ENCODE peak calls at places on chromosomes 5 and 9, in six cellular contexts. One of them, this sample, is unnamed.
A peak's percentile ranks its signal among the peaks of the same experiment; 100 is the strongest.

GRCh38 chr5:110265199-110265598 is 461.3 kb downstream of the TMEM232 start:
- DNase-seq in SK-N-SH: no peak
- DNase-seq in HepG2: no peak
- DNase-seq in H1: no peak
- DNase-seq in HCT116: no peak
- DNase-seq in K562: no peak
- DNase-seq in this sample: no peak

GRCh38 chr9:135887585-135888050 is 19.7 kb downstream of the CAMSAP1 start:
- DNase-seq in SK-N-SH: no peak
- DNase-seq in K562: no peak
- DNase-seq in HCT116: no peak
- DNase-seq in HepG2: no peak
- DNase-seq in H1: peak; percentile 69
- DNase-seq in this sample: no peak

GRCh38 chr9:137664676-137665075 is 45.9 kb downstream of the EHMT1 start:
- DNase-seq in HepG2: peak; percentile 75
- DNase-seq in SK-N-SH: no peak
- DNase-seq in H1: no peak
- DNase-seq in K562: no peak
- DNase-seq in HCT116: no peak
- DNase-seq in this sample: no peak

GRCh38 chr9:71130521-71130920 is 9.1 kb upstream of the TRPM3 start:
- DNase-seq in SK-N-SH: no peak
- DNase-seq in H1: no peak
- DNase-seq in HepG2: no peak
- DNase-seq in HCT116: no peak
- DNase-seq in K562: no peak
- DNase-seq in this sample: no peak

GRCh38 chr5:86971034-86971511 is 296.6 kb upstream of the RASA1 start:
- DNase-seq in HepG2: peak; percentile 3
- DNase-seq in K562: no peak
- DNase-seq in H1: no peak
- DNase-seq in SK-N-SH: no peak
- DNase-seq in HCT116: peak; percentile 18
- DNase-seq in this sample: no peak

GRCh38 chr5:139655727-139656271 is 7.7 kb downstream of the CXXC5 start:
- DNase-seq in HepG2: peak; percentile 76
- DNase-seq in HCT116: no peak
- DNase-seq in K562: no peak
- DNase-seq in SK-N-SH: peak; percentile 54
- DNase-seq in H1: no peak
- DNase-seq in this sample: no peak

GRCh38 chr5:17228833-17229291 is 11.4 kb downstream of the BASP1 start:
- DNase-seq in K562: no peak
- DNase-seq in HepG2: no peak
- DNase-seq in HCT116: no peak
- DNase-seq in SK-N-SH: no peak
- DNase-seq in H1: no peak
- DNase-seq in this sample: no peak

GRCh38 chr5:154630410-154630809 is 124.8 kb upstream of the LARP1 start:
- DNase-seq in HepG2: no peak
- DNase-seq in SK-N-SH: no peak
- DNase-seq in H1: no peak
- DNase-seq in K562: no peak
- DNase-seq in HCT116: no peak
- DNase-seq in this sample: no peak

GRCh38 chr9:87818308-87818707 is 64.4 kb upstream of the SPATA31E1 start:
- DNase-seq in SK-N-SH: no peak
- DNase-seq in HepG2: no peak
- DNase-seq in H1: no peak
- DNase-seq in K562: no peak
- DNase-seq in HCT116: no peak
- DNase-seq in this sample: no peak

GRCh38 chr5:128216285-128216684 is 132.7 kb downstream of the SLC12A2 start:
- DNase-seq in K562: no peak
- DNase-seq in SK-N-SH: no peak
- DNase-seq in HCT116: no peak
- DNase-seq in H1: no peak
- DNase-seq in HepG2: no peak
- DNase-seq in this sample: no peak

GRCh38 chr9:10008101-10008799 is 604.6 kb downstream of the PTPRD start:
- DNase-seq in HCT116: no peak
- DNase-seq in SK-N-SH: no peak
- DNase-seq in K562: no peak
- DNase-seq in H1: no peak
- DNase-seq in HepG2: no peak
- DNase-seq in this sample: no peak

GRCh38 chr5:74596930-74597329 is 43.6 kb downstream of the ENC1 start:
- DNase-seq in SK-N-SH: no peak
- DNase-seq in HepG2: no peak
- DNase-seq in HCT116: no peak
- DNase-seq in K562: no peak
- DNase-seq in H1: peak; percentile 59
- DNase-seq in this sample: no peak

GRCh38 chr5:110460837-110461236 is 265.6 kb downstream of the TMEM232 start:
- DNase-seq in HCT116: no peak
- DNase-seq in HepG2: no peak
- DNase-seq in K562: no peak
- DNase-seq in H1: no peak
- DNase-seq in SK-N-SH: no peak
- DNase-seq in this sample: no peak

GRCh38 chr9:110153431-110153830 is 54.5 kb downstream of the C9orf152 start:
- DNase-seq in HepG2: no peak
- DNase-seq in HCT116: no peak
- DNase-seq in K562: no peak
- DNase-seq in H1: no peak
- DNase-seq in SK-N-SH: no peak
- DNase-seq in this sample: no peak

GRCh38 chr5:77645158-77645994 is 6.9 kb upstream of the OTP start:
- DNase-seq in H1: peak; percentile 77
- DNase-seq in K562: peak; percentile 90
- DNase-seq in HCT116: peak; percentile 29
- DNase-seq in HepG2: peak; percentile 13
- DNase-seq in SK-N-SH: peak; percentile 93
- DNase-seq in this sample: no peak
- TF ChIP-seq CTCF in H1: peak; percentile 55
- TF ChIP-seq CTCF in K562: peak; percentile 58
- TF ChIP-seq CTCF in HCT116: peak; percentile 52
- TF ChIP-seq CTCF in HepG2: peak; percentile 54
- TF ChIP-seq CTCF in SK-N-SH: peak; percentile 50
- TF ChIP-seq CTCF in this sample: peak; percentile 85

DNA sequence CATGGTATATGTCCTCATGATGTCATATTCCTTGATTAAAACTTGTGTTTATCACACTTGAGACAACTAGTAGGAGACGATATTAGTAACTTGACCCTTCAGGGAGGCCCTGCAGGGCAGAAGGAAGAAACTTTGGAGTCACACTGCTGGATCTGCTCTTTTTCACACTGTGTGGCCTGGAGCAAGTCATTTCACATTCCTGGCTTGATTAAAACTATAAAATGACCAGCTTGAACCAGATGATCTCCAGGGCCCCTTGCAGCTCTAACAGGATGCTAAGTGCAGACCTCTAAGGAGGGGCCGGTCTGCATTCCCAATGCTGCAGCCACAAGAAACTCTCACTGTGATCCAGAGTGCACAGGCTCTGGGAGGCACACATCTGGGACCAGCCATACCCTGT is 146.4 kb upstream of the ZNF366 start:
- DNase-seq in HCT116: no peak
- DNase-seq in SK-N-SH: peak; percentile 46
- DNase-seq in HepG2: no peak
- DNase-seq in H1: no peak
- DNase-seq in K562: no peak
- DNase-seq in this sample: no peak
- H3K27ac ChIP-seq in HCT116: no peak overlapping the region
- H3K27ac ChIP-seq in SK-N-SH: no peak overlapping the region
- H3K27ac ChIP-seq in HepG2: no peak overlapping the region
- H3K27ac ChIP-seq in H1: no peak overlapping the region
- H3K27ac ChIP-seq in K562: no peak overlapping the region
- H3K27ac ChIP-seq in this sample: no peak overlapping the region

DNA sequence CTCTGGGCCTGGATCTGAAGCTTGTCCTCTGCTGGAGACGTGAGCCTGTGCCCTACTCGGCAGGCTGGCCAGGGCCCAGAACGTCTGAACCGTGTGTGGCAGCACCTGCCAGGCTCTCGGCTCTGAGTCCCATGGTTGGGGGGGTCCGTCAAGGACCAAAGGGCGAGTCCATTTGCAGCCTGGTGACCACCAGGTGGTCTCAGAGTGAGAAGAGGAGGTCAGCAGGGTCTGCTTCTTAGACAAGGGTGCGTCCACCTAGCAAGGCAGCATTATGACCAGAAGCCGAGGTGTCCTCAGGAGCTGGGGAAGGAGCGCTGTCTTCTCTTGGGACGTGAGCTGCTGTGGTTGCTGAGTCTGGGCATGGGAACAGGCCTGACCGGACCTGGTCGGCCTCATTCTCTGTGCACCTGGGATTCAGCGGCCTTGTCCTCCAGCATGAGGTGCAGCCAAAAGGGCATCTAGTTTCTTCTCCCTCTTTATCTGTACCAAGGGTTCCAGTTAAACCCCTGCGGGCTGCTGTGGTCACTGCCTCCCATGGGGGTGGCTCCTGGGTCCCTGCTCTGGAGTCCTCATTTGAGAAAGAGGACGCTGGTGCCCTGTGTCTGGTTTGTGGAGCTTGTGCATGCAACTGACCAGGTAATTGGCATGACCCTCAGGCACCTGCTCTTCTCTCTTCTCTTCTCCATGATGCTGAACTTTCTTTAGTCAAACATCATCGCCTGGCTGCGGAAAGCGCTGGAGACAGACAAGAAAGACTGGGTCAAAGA is 14.4 kb downstream of the EXOC3 start:
- DNase-seq in H1: no peak
- DNase-seq in SK-N-SH: no peak
- DNase-seq in HepG2: no peak
- DNase-seq in HCT116: no peak
- DNase-seq in K562: no peak
- DNase-seq in this sample: no peak
- TF ChIP-seq SIN3A in H1: no peak
- TF ChIP-seq SIN3A in SK-N-SH: no peak
- TF ChIP-seq SIN3A in HepG2: no peak
- TF ChIP-seq SIN3A in HCT116: no peak
- TF ChIP-seq SIN3A in K562: no peak
- TF ChIP-seq SIN3A in this sample: no peak

GRCh38 chr9:131111854-131112311 is 13.5 kb upstream of the NUP214 start:
- DNase-seq in HCT116: no peak
- DNase-seq in SK-N-SH: no peak
- DNase-seq in K562: peak; percentile 63
- DNase-seq in HepG2: peak; percentile 70
- DNase-seq in H1: no peak
- DNase-seq in this sample: no peak
- TF ChIP-seq CTCF in HCT116: no peak
- TF ChIP-seq CTCF in SK-N-SH: no peak
- TF ChIP-seq CTCF in K562: no peak
- TF ChIP-seq CTCF in HepG2: peak; percentile 39
- TF ChIP-seq CTCF in H1: peak; percentile 14
- TF ChIP-seq CTCF in this sample: no peak

GRCh38 chr5:119300311-119300670 is 55.5 kb upstream of the TNFAIP8 start:
- DNase-seq in H1: no peak
- DNase-seq in HCT116: no peak
- DNase-seq in HepG2: no peak
- DNase-seq in SK-N-SH: no peak
- DNase-seq in K562: no peak
- DNase-seq in this sample: no peak
- H3K27ac ChIP-seq in H1: no peak overlapping the region
- H3K27ac ChIP-seq in HCT116: no peak overlapping the region
- H3K27ac ChIP-seq in HepG2: peak overlapping the region; percentile 76
- H3K27ac ChIP-seq in SK-N-SH: no peak overlapping the region
- H3K27ac ChIP-seq in K562: peak overlapping the region; percentile 67
- H3K27ac ChIP-seq in this sample: no peak overlapping the region

DNA sequence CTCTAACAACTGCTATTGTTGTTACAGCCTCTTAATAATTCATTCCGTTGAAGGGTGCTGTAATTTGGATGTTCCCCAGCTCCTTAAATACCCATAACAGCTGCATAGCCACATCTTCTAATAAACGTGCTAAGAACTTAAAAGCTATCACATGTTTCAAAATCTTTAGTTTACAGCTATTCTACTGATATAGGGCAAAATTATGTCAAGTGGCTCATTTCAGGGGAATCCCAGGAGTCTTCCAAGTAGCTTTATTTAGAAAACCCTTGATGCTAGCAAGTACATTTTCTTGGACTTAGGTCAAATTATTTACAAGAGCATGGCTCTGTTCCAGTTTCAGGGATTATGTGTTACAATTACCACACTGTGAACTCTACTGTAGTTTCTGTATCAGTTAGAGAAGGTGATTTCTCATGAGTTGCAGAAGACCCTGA is 990.4 kb upstream of the ACO1 start:
- DNase-seq in HCT116: no peak
- DNase-seq in HepG2: no peak
- DNase-seq in H1: no peak
- DNase-seq in SK-N-SH: no peak
- DNase-seq in K562: no peak
- DNase-seq in this sample: no peak
- TF ChIP-seq SIN3A in HCT116: no peak
- TF ChIP-seq SIN3A in HepG2: no peak
- TF ChIP-seq SIN3A in H1: no peak
- TF ChIP-seq SIN3A in SK-N-SH: no peak
- TF ChIP-seq SIN3A in K562: no peak
- TF ChIP-seq SIN3A in this sample: no peak